ENCODE peak calls at places on chromosomes 12 and 14, in eight cellular contexts. L, E, Z, T, H, X, I and C are unnamed samples.

GRCh38 chr12:72974954-72975555 is 702.9 kb downstream of the TRHDE start:
- DNase-seq in H (no peak), I (no peak), E (no peak), T (no peak), Z (no peak), X (no peak), L (no peak), C (no peak)

GRCh38 chr14:49982522-49982951 is 89.7 kb downstream of the ARF6 start:
- DNase-seq in E (no peak), L (no peak), Z (no peak), T (no peak), H (no peak), X (no peak), I (peak; percentile 28), C (no peak)

GRCh38 chr12:4277205-4277543 is 3.6 kb downstream of the CCND2 start:
- DNase-seq in I (no peak), X (no peak), Z (no peak), T (no peak), H (no peak), L (no peak), E (no peak), C (no peak)

GRCh38 chr14:34610101-34610500 is 19.8 kb downstream of the SNX6 start:
- DNase-seq in E (no peak), H (no peak), L (no peak), X (no peak), T (no peak), Z (no peak), I (no peak), C (no peak)

GRCh38 chr12:38728894-38729293 is 176.5 kb downstream of the CPNE8 start:
- DNase-seq in I (no peak), X (no peak), Z (no peak), E (no peak), H (no peak), L (no peak), T (no peak), C (no peak)

GRCh38 chr12:46373303-46374182 is 970 bp upstream of the SLC38A2 start:
- DNase-seq in H (no peak), X (peak; percentile 93), L (peak; percentile 26), E (peak; percentile 54), I (peak; percentile 76), T (peak; percentile 21), Z (peak; percentile 80), C (peak; percentile 49)

GRCh38 chr12:45254254-45254653 is 38.4 kb downstream of the ANO6 start:
- DNase-seq in H (no peak), Z (no peak), T (no peak), X (no peak), E (no peak), L (no peak), I (no peak), C (no peak)

GRCh38 chr14:22333408-22334274 is 255.4 kb downstream of the DAD1 start:
- DNase-seq in L (no peak), Z (no peak), H (no peak), E (no peak), I (no peak), T (no peak), X (peak; percentile 63), C (no peak)